ENCODE peak calls at places on chromosomes 5 and 9, in eight cellular contexts. One of them, this sample, is unnamed.
A peak's percentile ranks its signal among the peaks of the same experiment; 100 is the strongest.

GRCh38 chr5:34609951-34610431 is 46.1 kb upstream of the RAI14 start:
- DNase-seq in SK-N-SH: no peak
- DNase-seq in A549: no peak
- DNase-seq in PC-9: peak; percentile 47
- DNase-seq in cardiac muscle cell: peak; percentile 15
- DNase-seq in NT2/D1: no peak
- DNase-seq in ovary: no peak
- DNase-seq in lower lobe of right lung: no peak
- DNase-seq in this sample: no peak

GRCh38 chr9:137428841-137429545 is 5.8 kb downstream of the NOXA1 start:
- DNase-seq in SK-N-SH: no peak
- DNase-seq in A549: no peak
- DNase-seq in PC-9: no peak
- DNase-seq in cardiac muscle cell: no peak
- DNase-seq in NT2/D1: no peak
- DNase-seq in ovary: peak; percentile 47
- DNase-seq in lower lobe of right lung: peak; percentile 48
- DNase-seq in this sample: no peak

GRCh38 chr9:93123561-93124283 is 10.3 kb downstream of the NINJ1 start:
- DNase-seq in SK-N-SH: peak; percentile 9
- DNase-seq in A549: no peak
- DNase-seq in PC-9: no peak
- DNase-seq in cardiac muscle cell: no peak
- DNase-seq in NT2/D1: no peak
- DNase-seq in ovary: peak; percentile 40
- DNase-seq in lower lobe of right lung: peak; percentile 37
- DNase-seq in this sample: no peak

GRCh38 chr5:37043693-37044092 is 167.1 kb downstream of the NIPBL start:
- DNase-seq in SK-N-SH: no peak
- DNase-seq in A549: no peak
- DNase-seq in PC-9: no peak
- DNase-seq in cardiac muscle cell: no peak
- DNase-seq in NT2/D1: peak; percentile 5
- DNase-seq in ovary: no peak
- DNase-seq in lower lobe of right lung: no peak
- DNase-seq in this sample: no peak

GRCh38 chr5:115126303-115126702 is 43.4 kb downstream of the TRIM36 start:
- DNase-seq in SK-N-SH: no peak
- DNase-seq in A549: no peak
- DNase-seq in PC-9: no peak
- DNase-seq in cardiac muscle cell: no peak
- DNase-seq in NT2/D1: no peak
- DNase-seq in ovary: no peak
- DNase-seq in lower lobe of right lung: no peak
- DNase-seq in this sample: no peak

GRCh38 chr5:54969856-54970828 is 15.3 kb downstream of the ESM1 start:
- DNase-seq in SK-N-SH: no peak
- DNase-seq in A549: no peak
- DNase-seq in PC-9: no peak
- DNase-seq in cardiac muscle cell: no peak
- DNase-seq in NT2/D1: no peak
- DNase-seq in ovary: no peak
- DNase-seq in lower lobe of right lung: no peak
- DNase-seq in this sample: no peak

GRCh38 chr9:109880276-109881169 is 100.5 kb downstream of the PALM2AKAP2 start:
- DNase-seq in SK-N-SH: peak; percentile 28
- DNase-seq in A549: peak; percentile 66
- DNase-seq in PC-9: no peak
- DNase-seq in cardiac muscle cell: no peak
- DNase-seq in NT2/D1: peak; percentile 32
- DNase-seq in ovary: no peak
- DNase-seq in lower lobe of right lung: no peak
- DNase-seq in this sample: no peak

GRCh38 chr9:131732061-131732526 is 7.8 kb downstream of the RAPGEF1 start:
- DNase-seq in SK-N-SH: no peak
- DNase-seq in A549: no peak
- DNase-seq in PC-9: no peak
- DNase-seq in cardiac muscle cell: no peak
- DNase-seq in NT2/D1: no peak
- DNase-seq in ovary: no peak
- DNase-seq in lower lobe of right lung: peak; percentile 46
- DNase-seq in this sample: no peak

GRCh38 chr9:97773723-97774122 is 76.6 kb upstream of the XPA start:
- DNase-seq in SK-N-SH: no peak
- DNase-seq in A549: no peak
- DNase-seq in PC-9: peak; percentile 60
- DNase-seq in cardiac muscle cell: no peak
- DNase-seq in NT2/D1: no peak
- DNase-seq in ovary: no peak
- DNase-seq in lower lobe of right lung: no peak
- DNase-seq in this sample: no peak

GRCh38 chr9:99103909-99104458 is 929 bp upstream of the TGFBR1 start:
- DNase-seq in SK-N-SH: no peak
- DNase-seq in A549: no peak
- DNase-seq in PC-9: peak; percentile 3
- DNase-seq in cardiac muscle cell: no peak
- DNase-seq in NT2/D1: no peak
- DNase-seq in ovary: peak; percentile 51
- DNase-seq in lower lobe of right lung: no peak
- DNase-seq in this sample: no peak

GRCh38 chr9:70814597-70814996 is 306.8 kb downstream of the TRPM3 start:
- DNase-seq in SK-N-SH: no peak
- DNase-seq in A549: no peak
- DNase-seq in PC-9: no peak
- DNase-seq in cardiac muscle cell: peak; percentile 43
- DNase-seq in NT2/D1: peak; percentile 8
- DNase-seq in ovary: no peak
- DNase-seq in lower lobe of right lung: no peak
- DNase-seq in this sample: no peak
- H3K4me1 ChIP-seq in SK-N-SH: no peaks in the 10 kb centered on the region
- H3K4me1 ChIP-seq in A549: no peaks in the 10 kb centered on the region
- H3K4me1 ChIP-seq in PC-9: no peaks in the 10 kb centered on the region
- H3K4me1 ChIP-seq in cardiac muscle cell: peaks cover 15% of the 10 kb centered on the region
- H3K4me1 ChIP-seq in NT2/D1: no peaks in the 10 kb centered on the region
- H3K4me1 ChIP-seq in ovary: no peaks in the 10 kb centered on the region
- H3K4me1 ChIP-seq in lower lobe of right lung: no peaks in the 10 kb centered on the region
- H3K4me1 ChIP-seq in this sample: no peaks in the 10 kb centered on the region

GRCh38 chr9:70052768-70053167 is 9.1 kb downstream of the MAMDC2 start:
- DNase-seq in SK-N-SH: no peak
- DNase-seq in A549: no peak
- DNase-seq in PC-9: no peak
- DNase-seq in cardiac muscle cell: no peak
- DNase-seq in NT2/D1: no peak
- DNase-seq in ovary: no peak
- DNase-seq in lower lobe of right lung: no peak
- DNase-seq in this sample: no peak
- H3K4me1 ChIP-seq in SK-N-SH: peaks cover 9% of the 10 kb centered on the region
- H3K4me1 ChIP-seq in A549: no peaks in the 10 kb centered on the region
- H3K4me1 ChIP-seq in PC-9: peaks cover 53% of the 10 kb centered on the region
- H3K4me1 ChIP-seq in cardiac muscle cell: no peaks in the 10 kb centered on the region
- H3K4me1 ChIP-seq in NT2/D1: no peaks in the 10 kb centered on the region
- H3K4me1 ChIP-seq in ovary: peaks cover 29% of the 10 kb centered on the region
- H3K4me1 ChIP-seq in lower lobe of right lung: peaks cover 29% of the 10 kb centered on the region
- H3K4me1 ChIP-seq in this sample: peaks cover 29% of the 10 kb centered on the region

GRCh38 chr5:122252319-122252718 is 59.7 kb upstream of the SNCAIP start:
- DNase-seq in SK-N-SH: no peak
- DNase-seq in A549: no peak
- DNase-seq in PC-9: no peak
- DNase-seq in cardiac muscle cell: no peak
- DNase-seq in NT2/D1: no peak
- DNase-seq in ovary: no peak
- DNase-seq in lower lobe of right lung: no peak
- DNase-seq in this sample: no peak

GRCh38 chr5:122256388-122256787 is 55.6 kb upstream of the SNCAIP start:
- DNase-seq in SK-N-SH: no peak
- DNase-seq in A549: no peak
- DNase-seq in PC-9: no peak
- DNase-seq in cardiac muscle cell: no peak
- DNase-seq in NT2/D1: no peak
- DNase-seq in ovary: no peak
- DNase-seq in lower lobe of right lung: no peak
- DNase-seq in this sample: no peak

GRCh38 chr5:122257000-122257399 is 55.0 kb upstream of the SNCAIP start:
- DNase-seq in SK-N-SH: no peak
- DNase-seq in A549: no peak
- DNase-seq in PC-9: no peak
- DNase-seq in cardiac muscle cell: no peak
- DNase-seq in NT2/D1: no peak
- DNase-seq in ovary: no peak
- DNase-seq in lower lobe of right lung: no peak
- DNase-seq in this sample: no peak

GRCh38 chr5:122258241-122258640 is 53.8 kb upstream of the SNCAIP start:
- DNase-seq in SK-N-SH: no peak
- DNase-seq in A549: no peak
- DNase-seq in PC-9: no peak
- DNase-seq in cardiac muscle cell: no peak
- DNase-seq in NT2/D1: no peak
- DNase-seq in ovary: no peak
- DNase-seq in lower lobe of right lung: no peak
- DNase-seq in this sample: no peak

GRCh38 chr5:122253794-122254193 is 58.2 kb upstream of the SNCAIP start:
- DNase-seq in SK-N-SH: no peak
- DNase-seq in A549: no peak
- DNase-seq in PC-9: no peak
- DNase-seq in cardiac muscle cell: no peak
- DNase-seq in NT2/D1: no peak
- DNase-seq in ovary: no peak
- DNase-seq in lower lobe of right lung: no peak
- DNase-seq in this sample: no peak
- H3K4me1 ChIP-seq in SK-N-SH: no peaks in the 10 kb centered on the region
- H3K4me1 ChIP-seq in A549: no peaks in the 10 kb centered on the region
- H3K4me1 ChIP-seq in PC-9: no peaks in the 10 kb centered on the region
- H3K4me1 ChIP-seq in cardiac muscle cell: no peaks in the 10 kb centered on the region
- H3K4me1 ChIP-seq in NT2/D1: no peaks in the 10 kb centered on the region
- H3K4me1 ChIP-seq in ovary: no peaks in the 10 kb centered on the region
- H3K4me1 ChIP-seq in lower lobe of right lung: no peaks in the 10 kb centered on the region
- H3K4me1 ChIP-seq in this sample: no peaks in the 10 kb centered on the region

GRCh38 chr9:136223871-136224640 is 19.1 kb upstream of the LHX3 start:
- DNase-seq in SK-N-SH: no peak
- DNase-seq in A549: no peak
- DNase-seq in PC-9: no peak
- DNase-seq in cardiac muscle cell: no peak
- DNase-seq in NT2/D1: no peak
- DNase-seq in ovary: no peak
- DNase-seq in lower lobe of right lung: no peak
- DNase-seq in this sample: no peak

GRCh38 chr9:136222166-136222895 is 17.4 kb upstream of the LHX3 start:
- DNase-seq in SK-N-SH: no peak
- DNase-seq in A549: no peak
- DNase-seq in PC-9: no peak
- DNase-seq in cardiac muscle cell: no peak
- DNase-seq in NT2/D1: no peak
- DNase-seq in ovary: no peak
- DNase-seq in lower lobe of right lung: no peak
- DNase-seq in this sample: no peak

GRCh38 chr9:136225366-136225747 is 20.3 kb downstream of the QSOX2 start:
- DNase-seq in SK-N-SH: no peak
- DNase-seq in A549: no peak
- DNase-seq in PC-9: no peak
- DNase-seq in cardiac muscle cell: no peak
- DNase-seq in NT2/D1: no peak
- DNase-seq in ovary: no peak
- DNase-seq in lower lobe of right lung: no peak
- DNase-seq in this sample: no peak

GRCh38 chr9:136220017-136220729 is 15.2 kb upstream of the LHX3 start:
- DNase-seq in SK-N-SH: no peak
- DNase-seq in A549: no peak
- DNase-seq in PC-9: peak; percentile 80
- DNase-seq in cardiac muscle cell: no peak
- DNase-seq in NT2/D1: no peak
- DNase-seq in ovary: no peak
- DNase-seq in lower lobe of right lung: no peak
- DNase-seq in this sample: no peak

GRCh38 chr9:136222896-136223266 is 18.0 kb upstream of the LHX3 start:
- DNase-seq in SK-N-SH: no peak
- DNase-seq in A549: no peak
- DNase-seq in PC-9: no peak
- DNase-seq in cardiac muscle cell: no peak
- DNase-seq in NT2/D1: no peak
- DNase-seq in ovary: no peak
- DNase-seq in lower lobe of right lung: no peak
- DNase-seq in this sample: no peak
- H3K4me1 ChIP-seq in SK-N-SH: peaks cover 5% of the 10 kb centered on the region
- H3K4me1 ChIP-seq in A549: peaks cover 20% of the 10 kb centered on the region
- H3K4me1 ChIP-seq in PC-9: peaks cover 22% of the 10 kb centered on the region
- H3K4me1 ChIP-seq in cardiac muscle cell: no peaks in the 10 kb centered on the region
- H3K4me1 ChIP-seq in NT2/D1: peaks cover 13% of the 10 kb centered on the region
- H3K4me1 ChIP-seq in ovary: no peaks in the 10 kb centered on the region
- H3K4me1 ChIP-seq in lower lobe of right lung: no peaks in the 10 kb centered on the region
- H3K4me1 ChIP-seq in this sample: no peaks in the 10 kb centered on the region

GRCh38 chr5:143052967-143053682 is 282.9 kb downstream of the ARHGAP26 start:
- DNase-seq in SK-N-SH: no peak
- DNase-seq in A549: no peak
- DNase-seq in PC-9: no peak
- DNase-seq in cardiac muscle cell: no peak
- DNase-seq in NT2/D1: no peak
- DNase-seq in ovary: no peak
- DNase-seq in lower lobe of right lung: no peak
- DNase-seq in this sample: no peak
- H3K4me1 ChIP-seq in SK-N-SH: no peaks in the 10 kb centered on the region
- H3K4me1 ChIP-seq in A549: peaks cover 24% of the 10 kb centered on the region
- H3K4me1 ChIP-seq in PC-9: peaks cover 13% of the 10 kb centered on the region
- H3K4me1 ChIP-seq in cardiac muscle cell: peaks cover 44% of the 10 kb centered on the region
- H3K4me1 ChIP-seq in NT2/D1: no peaks in the 10 kb centered on the region
- H3K4me1 ChIP-seq in ovary: peaks cover 3% of the 10 kb centered on the region
- H3K4me1 ChIP-seq in lower lobe of right lung: peaks cover 36% of the 10 kb centered on the region
- H3K4me1 ChIP-seq in this sample: peaks cover 8% of the 10 kb centered on the region

This sample was measured in thoracic aorta.